ENCODE peak calls at places on chromosomes 13 and 19, in six cellular contexts. One of them, this sample, is unnamed.

GRCh38 chr19:49949735-49950589 is 11.0 kb downstream of the SIGLEC11 start:
- DNase-seq in progenitor cell of endocrine pancreas: no peak
- DNase-seq in B cell: peak; percentile 7
- DNase-seq in body of pancreas: no peak
- DNase-seq in lower leg skin: no peak
- DNase-seq in astrocyte of the cerebellum: no peak
- DNase-seq in this sample: no peak

GRCh38 chr13:98746968-98747367 is 5.5 kb downstream of the SLC15A1 start:
- DNase-seq in progenitor cell of endocrine pancreas: no peak
- DNase-seq in B cell: no peak
- DNase-seq in body of pancreas: no peak
- DNase-seq in lower leg skin: peak; percentile 49
- DNase-seq in astrocyte of the cerebellum: no peak
- DNase-seq in this sample: no peak

GRCh38 chr19:5504115-5504514 is 48.9 kb downstream of the ZNRF4 start:
- DNase-seq in progenitor cell of endocrine pancreas: no peak
- DNase-seq in B cell: no peak
- DNase-seq in body of pancreas: no peak
- DNase-seq in lower leg skin: no peak
- DNase-seq in astrocyte of the cerebellum: no peak
- DNase-seq in this sample: no peak

GRCh38 chr13:65719831-65720230 is 1510.3 kb downstream of the PCDH9 start:
- DNase-seq in progenitor cell of endocrine pancreas: no peak
- DNase-seq in B cell: no peak
- DNase-seq in body of pancreas: no peak
- DNase-seq in lower leg skin: no peak
- DNase-seq in astrocyte of the cerebellum: no peak
- DNase-seq in this sample: no peak

GRCh38 chr19:7673995-7674667 is 2.8 kb upstream of the MCEMP1 start:
- DNase-seq in progenitor cell of endocrine pancreas: no peak
- DNase-seq in B cell: no peak
- DNase-seq in body of pancreas: peak; percentile 39
- DNase-seq in lower leg skin: peak; percentile 94
- DNase-seq in astrocyte of the cerebellum: no peak
- DNase-seq in this sample: peak; percentile 41

GRCh38 chr19:9877775-9878510 is 42.8 kb downstream of the PIN1 start:
- DNase-seq in progenitor cell of endocrine pancreas: no peak
- DNase-seq in B cell: no peak
- DNase-seq in body of pancreas: no peak
- DNase-seq in lower leg skin: no peak
- DNase-seq in astrocyte of the cerebellum: no peak
- DNase-seq in this sample: no peak

GRCh38 chr19:49954092-49954825 is 6.7 kb downstream of the SIGLEC11 start:
- DNase-seq in progenitor cell of endocrine pancreas: no peak
- DNase-seq in B cell: no peak
- DNase-seq in body of pancreas: peak; percentile 21
- DNase-seq in lower leg skin: no peak
- DNase-seq in astrocyte of the cerebellum: no peak
- DNase-seq in this sample: peak; percentile 4

GRCh38 chr19:30671622-30672051 is 299.5 kb downstream of the ZNF536 start:
- DNase-seq in progenitor cell of endocrine pancreas: no peak
- DNase-seq in B cell: no peak
- DNase-seq in body of pancreas: no peak
- DNase-seq in lower leg skin: peak; percentile 81
- DNase-seq in astrocyte of the cerebellum: no peak
- DNase-seq in this sample: no peak

GRCh38 chr19:13055213-13056051 is 47.2 kb downstream of the LYL1 start:
- DNase-seq in progenitor cell of endocrine pancreas: no peak
- DNase-seq in B cell: no peak
- DNase-seq in body of pancreas: peak; percentile 53
- DNase-seq in lower leg skin: peak; percentile 95
- DNase-seq in astrocyte of the cerebellum: peak; percentile 82
- DNase-seq in this sample: peak; percentile 89

GRCh38 chr19:1383311-1384084 is at the start of gene NDUFS7:
- DNase-seq in progenitor cell of endocrine pancreas: peak; percentile 95
- DNase-seq in B cell: peak; percentile 87
- DNase-seq in body of pancreas: peak; percentile 92
- DNase-seq in lower leg skin: peak; percentile 98
- DNase-seq in astrocyte of the cerebellum: peak; percentile 83
- DNase-seq in this sample: peak; percentile 89

GRCh38 chr19:7705387-7706187 is 3.7 kb upstream of the FCER2 start:
- DNase-seq in progenitor cell of endocrine pancreas: no peak
- DNase-seq in B cell: peak; percentile 82
- DNase-seq in body of pancreas: no peak
- DNase-seq in lower leg skin: peak; percentile 90
- DNase-seq in astrocyte of the cerebellum: no peak
- DNase-seq in this sample: no peak

GRCh38 chr19:45076029-45076850 is at the start of gene ZNF296:
- DNase-seq in progenitor cell of endocrine pancreas: peak; percentile 55
- DNase-seq in B cell: peak; percentile 93
- DNase-seq in body of pancreas: peak; percentile 77
- DNase-seq in lower leg skin: peak; percentile 95
- DNase-seq in astrocyte of the cerebellum: no peak
- DNase-seq in this sample: no peak

GRCh38 chr13:35143123-35143522 is 201.1 kb downstream of the NBEA start:
- DNase-seq in progenitor cell of endocrine pancreas: no peak
- DNase-seq in B cell: no peak
- DNase-seq in body of pancreas: no peak
- DNase-seq in lower leg skin: no peak
- DNase-seq in astrocyte of the cerebellum: no peak
- DNase-seq in this sample: no peak

GRCh38 chr19:44905437-44906160 is at the start of gene APOE:
- DNase-seq in progenitor cell of endocrine pancreas: no peak
- DNase-seq in B cell: no peak
- DNase-seq in body of pancreas: no peak
- DNase-seq in lower leg skin: no peak
- DNase-seq in astrocyte of the cerebellum: no peak
- DNase-seq in this sample: no peak

GRCh38 chr13:82688400-82688999 is 1193.8 kb downstream of the SLITRK1 start:
- DNase-seq in progenitor cell of endocrine pancreas: no peak
- DNase-seq in B cell: no peak
- DNase-seq in body of pancreas: no peak
- DNase-seq in lower leg skin: no peak
- DNase-seq in astrocyte of the cerebellum: no peak
- DNase-seq in this sample: no peak

GRCh38 chr13:20197361-20197834 is 4.7 kb upstream of the GJB2 start:
- DNase-seq in progenitor cell of endocrine pancreas: no peak
- DNase-seq in B cell: peak; percentile 59
- DNase-seq in body of pancreas: no peak
- DNase-seq in lower leg skin: no peak
- DNase-seq in astrocyte of the cerebellum: peak; percentile 22
- DNase-seq in this sample: no peak

GRCh38 chr19:38224014-38224862 is at the start of gene DPF1:
- DNase-seq in progenitor cell of endocrine pancreas: peak; percentile 77
- DNase-seq in B cell: peak; percentile 91
- DNase-seq in body of pancreas: no peak
- DNase-seq in lower leg skin: no peak
- DNase-seq in astrocyte of the cerebellum: no peak
- DNase-seq in this sample: no peak

GRCh38 chr13:98613591-98613990 is 36.7 kb upstream of the STK24 start:
- DNase-seq in progenitor cell of endocrine pancreas: no peak
- DNase-seq in B cell: no peak
- DNase-seq in body of pancreas: no peak
- DNase-seq in lower leg skin: no peak
- DNase-seq in astrocyte of the cerebellum: no peak
- DNase-seq in this sample: no peak

GRCh38 chr19:35296644-35297514 is 4.9 kb downstream of the MAG start:
- DNase-seq in progenitor cell of endocrine pancreas: no peak
- DNase-seq in B cell: no peak
- DNase-seq in body of pancreas: no peak
- DNase-seq in lower leg skin: no peak
- DNase-seq in astrocyte of the cerebellum: no peak
- DNase-seq in this sample: no peak

GRCh38 chr19:6997679-6998445 is 23.4 kb downstream of the MBD3L2B start:
- DNase-seq in progenitor cell of endocrine pancreas: no peak
- DNase-seq in B cell: no peak
- DNase-seq in body of pancreas: no peak
- DNase-seq in lower leg skin: no peak
- DNase-seq in astrocyte of the cerebellum: no peak
- DNase-seq in this sample: no peak

GRCh38 chr13:46354143-46355087 is 32.6 kb downstream of the RUBCNL start:
- DNase-seq in progenitor cell of endocrine pancreas: no peak
- DNase-seq in B cell: no peak
- DNase-seq in body of pancreas: no peak
- DNase-seq in lower leg skin: no peak
- DNase-seq in astrocyte of the cerebellum: peak; percentile 94
- DNase-seq in this sample: peak; percentile 57

GRCh38 chr19:55543567-55543966 is 1.8 kb downstream of the SBK3 start:
- DNase-seq in progenitor cell of endocrine pancreas: no peak
- DNase-seq in B cell: no peak
- DNase-seq in body of pancreas: no peak
- DNase-seq in lower leg skin: no peak
- DNase-seq in astrocyte of the cerebellum: no peak
- DNase-seq in this sample: no peak

GRCh38 chr19:45099465-45100201 is 6.7 kb downstream of the PPP1R37 start:
- DNase-seq in progenitor cell of endocrine pancreas: no peak
- DNase-seq in B cell: no peak
- DNase-seq in body of pancreas: no peak
- DNase-seq in lower leg skin: no peak
- DNase-seq in astrocyte of the cerebellum: no peak
- DNase-seq in this sample: no peak

GRCh38 chr19:53612762-53613526 is 18.9 kb upstream of the DPRX start:
- DNase-seq in progenitor cell of endocrine pancreas: peak; percentile 48
- DNase-seq in B cell: no peak
- DNase-seq in body of pancreas: no peak
- DNase-seq in lower leg skin: no peak
- DNase-seq in astrocyte of the cerebellum: no peak
- DNase-seq in this sample: no peak

GRCh38 chr19:54453921-54454780 is 5.2 kb downstream of the LENG8 start:
- DNase-seq in progenitor cell of endocrine pancreas: no peak
- DNase-seq in B cell: no peak
- DNase-seq in body of pancreas: no peak
- DNase-seq in lower leg skin: peak; percentile 83
- DNase-seq in astrocyte of the cerebellum: no peak
- DNase-seq in this sample: no peak

GRCh38 chr13:43237616-43238015 is 214.2 kb downstream of the DNAJC15 start:
- DNase-seq in progenitor cell of endocrine pancreas: no peak
- DNase-seq in B cell: no peak
- DNase-seq in body of pancreas: no peak
- DNase-seq in lower leg skin: no peak
- DNase-seq in astrocyte of the cerebellum: no peak
- DNase-seq in this sample: no peak

GRCh38 chr19:56348289-56348877 is 33.7 kb upstream of the ZSCAN5A start:
- DNase-seq in progenitor cell of endocrine pancreas: no peak
- DNase-seq in B cell: no peak
- DNase-seq in body of pancreas: no peak
- DNase-seq in lower leg skin: no peak
- DNase-seq in astrocyte of the cerebellum: no peak
- DNase-seq in this sample: no peak

GRCh38 chr13:102195566-102196462 is 206.0 kb downstream of the FGF14 start:
- DNase-seq in progenitor cell of endocrine pancreas: no peak
- DNase-seq in B cell: no peak
- DNase-seq in body of pancreas: no peak
- DNase-seq in lower leg skin: no peak
- DNase-seq in astrocyte of the cerebellum: peak; percentile 13
- DNase-seq in this sample: no peak

GRCh38 chr19:5587071-5587455 is 19.3 kb upstream of the TINCR start:
- DNase-seq in progenitor cell of endocrine pancreas: no peak
- DNase-seq in B cell: no peak
- DNase-seq in body of pancreas: no peak
- DNase-seq in lower leg skin: no peak
- DNase-seq in astrocyte of the cerebellum: no peak
- DNase-seq in this sample: no peak

DNA sequence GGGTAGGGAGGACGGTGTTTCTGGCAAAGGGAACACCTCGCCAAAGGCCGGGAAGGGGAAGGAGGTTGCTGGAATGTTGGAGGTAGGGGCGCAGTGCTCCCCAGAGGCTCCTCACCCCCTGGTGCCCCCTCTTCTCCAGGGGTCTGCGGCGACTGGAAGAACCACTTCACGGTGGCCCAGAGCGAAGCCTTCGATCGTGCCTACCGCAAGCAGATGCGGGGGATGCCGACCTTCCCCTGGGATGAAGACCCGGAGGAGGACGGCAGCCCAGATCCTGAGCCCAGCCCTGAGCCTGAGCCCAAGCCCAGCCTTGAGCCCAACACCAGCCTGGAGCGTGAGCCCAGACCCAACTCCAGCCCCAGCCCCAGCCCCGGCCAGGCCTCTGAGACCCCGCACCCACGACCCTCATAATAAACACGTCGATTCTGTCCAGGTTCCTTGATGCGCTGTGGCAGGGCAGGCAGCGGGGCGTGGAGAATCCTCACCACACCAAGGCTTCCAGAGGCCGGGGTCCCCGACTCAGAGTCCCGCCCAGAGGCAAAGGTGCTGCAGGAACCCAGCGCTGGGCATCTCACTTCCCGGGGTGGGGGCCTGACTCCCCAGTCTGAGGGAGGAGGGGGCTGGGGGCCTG is 7.4 kb upstream of the SPACA4 start:
- DNase-seq in progenitor cell of endocrine pancreas: no peak
- DNase-seq in B cell: peak; percentile 35
- DNase-seq in body of pancreas: no peak
- DNase-seq in lower leg skin: no peak
- DNase-seq in astrocyte of the cerebellum: no peak
- DNase-seq in this sample: no peak
- TF ChIP-seq CTCF in progenitor cell of endocrine pancreas: no peak
- TF ChIP-seq CTCF in B cell: no peak
- TF ChIP-seq CTCF in body of pancreas: no peak
- TF ChIP-seq CTCF in lower leg skin: no peak
- TF ChIP-seq CTCF in astrocyte of the cerebellum: no peak
- TF ChIP-seq CTCF in this sample: no peak

GRCh38 chr13:110957181-110957884 is 42.5 kb upstream of the ANKRD10 start:
- DNase-seq in progenitor cell of endocrine pancreas: no peak
- DNase-seq in B cell: no peak
- DNase-seq in body of pancreas: no peak
- DNase-seq in lower leg skin: no peak
- DNase-seq in astrocyte of the cerebellum: no peak
- DNase-seq in this sample: no peak
- TF ChIP-seq CTCF in progenitor cell of endocrine pancreas: peak; percentile 28
- TF ChIP-seq CTCF in B cell: no peak
- TF ChIP-seq CTCF in body of pancreas: no peak
- TF ChIP-seq CTCF in lower leg skin: no peak
- TF ChIP-seq CTCF in astrocyte of the cerebellum: peak; percentile 35
- TF ChIP-seq CTCF in this sample: peak; percentile 7

GRCh38 chr13:47964863-47965262 is 36.2 kb downstream of the SUCLA2 start:
- DNase-seq in progenitor cell of endocrine pancreas: no peak
- DNase-seq in B cell: no peak
- DNase-seq in body of pancreas: no peak
- DNase-seq in lower leg skin: no peak
- DNase-seq in astrocyte of the cerebellum: no peak
- DNase-seq in this sample: no peak
- TF ChIP-seq CTCF in progenitor cell of endocrine pancreas: no peak
- TF ChIP-seq CTCF in B cell: no peak
- TF ChIP-seq CTCF in body of pancreas: no peak
- TF ChIP-seq CTCF in lower leg skin: no peak
- TF ChIP-seq CTCF in astrocyte of the cerebellum: peak; percentile 20
- TF ChIP-seq CTCF in this sample: no peak

GRCh38 chr13:78753457-78753856 is 94.5 kb upstream of the OBI1 start:
- DNase-seq in progenitor cell of endocrine pancreas: no peak
- DNase-seq in B cell: no peak
- DNase-seq in body of pancreas: no peak
- DNase-seq in lower leg skin: no peak
- DNase-seq in astrocyte of the cerebellum: no peak
- DNase-seq in this sample: no peak
- TF ChIP-seq CTCF in progenitor cell of endocrine pancreas: no peak
- TF ChIP-seq CTCF in B cell: no peak
- TF ChIP-seq CTCF in body of pancreas: no peak
- TF ChIP-seq CTCF in lower leg skin: no peak
- TF ChIP-seq CTCF in astrocyte of the cerebellum: no peak
- TF ChIP-seq CTCF in this sample: no peak